ENCODE peak calls at places on chromosomes 5 and 9, in ten cellular contexts. N is kidney epithelial cell, C is heart right ventricle, G is fibroblast of mammary gland, D is stomach, L is GM23338, O is cardiac fibroblast, X is hepatocyte, J is lower lobe of right lung, K is neural progenitor cell. V is an unnamed sample.

GRCh38 chr9:127161081-127161621 is 38.7 kb upstream of the ANGPTL2 start:
- DNase-seq in L (no peak), K (no peak), X (no peak), N (no peak), D (peak; percentile 17), G (no peak), J (no peak), O (no peak), C (no peak), V (no peak)

GRCh38 chr9:75147638-75148037 is 59.3 kb downstream of the OSTF1 start:
- DNase-seq in G (no peak), C (no peak), L (no peak), N (no peak), O (peak; percentile 61), K (no peak), J (no peak), D (no peak), X (no peak), V (no peak)

GRCh38 chr9:105735366-105735765 is 41.0 kb downstream of the TMEM38B start:
- DNase-seq in G (no peak), O (no peak), J (no peak), D (no peak), N (no peak), K (no peak), X (no peak), L (no peak), C (no peak), V (no peak)

GRCh38 chr9:109320338-109320733 is 523 bp downstream of the EPB41L4B start:
- DNase-seq in J (no peak), N (no peak), D (no peak), L (peak; percentile 46), C (no peak), X (peak; percentile 76), O (no peak), G (no peak), K (peak; percentile 68), V (no peak)

GRCh38 chr5:136501133-136501532 is 135.8 kb upstream of the TRPC7 start:
- DNase-seq in D (no peak), N (no peak), O (no peak), C (no peak), X (no peak), L (no peak), G (no peak), K (no peak), J (no peak), V (no peak)

GRCh38 chr5:169628891-169629290 is 8.2 kb upstream of the DOCK2 start:
- DNase-seq in X (no peak), L (no peak), N (no peak), D (no peak), G (peak; percentile 90), C (no peak), J (no peak), O (peak; percentile 71), K (no peak), V (no peak)

GRCh38 chr9:117224676-117225075 is 190.2 kb downstream of the ASTN2 start:
- DNase-seq in J (no peak), N (peak; percentile 52), O (no peak), C (no peak), K (no peak), G (no peak), D (no peak), L (peak; percentile 51), X (no peak), V (peak; percentile 6)

GRCh38 chr5:57338849-57339340 is 143.7 kb downstream of the ACTBL2 start:
- DNase-seq in K (no peak), G (no peak), N (no peak), X (no peak), J (no peak), L (no peak), D (no peak), O (no peak), C (no peak), V (no peak)

GRCh38 chr9:20209421-20210340 is 412.6 kb downstream of the MLLT3 start:
- DNase-seq in D (no peak), L (no peak), J (no peak), G (no peak), N (no peak), K (no peak), C (no peak), O (no peak), X (no peak), V (no peak)

GRCh38 chr5:10452768-10453331 is 11.2 kb downstream of the ROPN1L start:
- DNase-seq in N (peak; percentile 58), C (peak; percentile 25), X (peak; percentile 77), J (no peak), K (peak; percentile 82), D (no peak), O (peak; percentile 94), L (peak; percentile 87), G (peak; percentile 93), V (no peak)

GRCh38 chr9:126436545-126437269 is 110.1 kb downstream of the MVB12B start:
- DNase-seq in D (no peak), X (no peak), N (no peak), C (no peak), K (peak; percentile 42), L (no peak), J (no peak), G (no peak), O (peak; percentile 12), V (no peak)

GRCh38 chr5:3701694-3702093 is 106.1 kb downstream of the IRX1 start:
- DNase-seq in K (no peak), D (no peak), L (no peak), O (no peak), X (no peak), C (no peak), J (no peak), G (no peak), N (no peak), V (no peak)

GRCh38 chr5:10307206-10308148 is at the start of gene CMBL:
- DNase-seq in O (peak; percentile 62), D (no peak), G (peak; percentile 57), L (peak; percentile 88), X (peak; percentile 74), N (no peak), J (peak; percentile 69), K (peak; percentile 52), C (peak; percentile 43), V (no peak)

DNA sequence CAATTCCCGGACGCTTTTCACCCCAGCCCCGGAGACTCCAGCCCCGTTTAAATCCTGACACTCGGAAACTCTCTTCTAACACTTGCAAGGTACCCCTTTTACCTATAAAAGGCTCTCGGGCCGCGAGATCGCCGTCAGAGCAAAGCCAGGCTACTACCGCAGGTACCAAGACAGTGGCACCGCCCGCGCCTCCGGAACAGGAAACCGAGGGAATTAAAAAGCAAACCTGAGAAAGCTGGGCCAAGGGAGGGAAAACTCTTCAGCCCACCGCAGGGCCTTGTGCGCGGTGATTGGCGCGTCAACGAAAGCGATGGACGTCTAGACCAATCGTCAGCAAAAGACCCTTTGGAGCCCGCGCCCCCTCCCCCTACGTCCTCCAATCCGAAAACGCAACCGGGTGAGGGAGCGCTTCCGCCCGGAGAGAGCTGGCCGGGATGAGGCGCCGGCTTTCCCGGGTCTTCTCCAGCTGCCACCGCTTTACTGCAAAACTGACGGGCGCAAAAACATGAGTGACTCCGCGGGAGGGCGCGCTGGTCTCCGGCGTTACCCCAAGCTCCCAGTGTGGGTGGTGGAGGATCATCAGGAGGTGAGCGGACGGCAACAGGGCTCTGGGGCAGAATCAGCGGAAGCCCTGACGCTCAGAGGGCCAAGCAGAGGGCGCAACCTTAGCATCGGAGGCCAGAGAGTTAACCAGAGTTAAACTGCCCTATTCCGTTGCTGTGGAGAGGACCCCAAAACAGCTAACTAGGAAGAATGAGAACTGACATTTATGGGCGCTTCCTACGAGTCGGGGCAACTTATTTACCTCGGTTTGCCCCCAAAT is at the start of the genes C5orf22 and DROSHA:
- DNase-seq in L (peak; percentile 99), O (peak; percentile 96), K (peak; percentile 98), J (peak; percentile 97), C (peak; percentile 96), X (peak; percentile 97), N (peak; percentile 83), G (peak; percentile 94), D (peak; percentile 95), V (peak; percentile 72)
- TF ChIP-seq CTCF in L (peak; percentile 28), O (peak; percentile 1), K (no peak), J (no peak), C (peak; percentile 15), X (peak; percentile 26), N (no peak), G (no peak), D (no peak), V (no peak)

DNA sequence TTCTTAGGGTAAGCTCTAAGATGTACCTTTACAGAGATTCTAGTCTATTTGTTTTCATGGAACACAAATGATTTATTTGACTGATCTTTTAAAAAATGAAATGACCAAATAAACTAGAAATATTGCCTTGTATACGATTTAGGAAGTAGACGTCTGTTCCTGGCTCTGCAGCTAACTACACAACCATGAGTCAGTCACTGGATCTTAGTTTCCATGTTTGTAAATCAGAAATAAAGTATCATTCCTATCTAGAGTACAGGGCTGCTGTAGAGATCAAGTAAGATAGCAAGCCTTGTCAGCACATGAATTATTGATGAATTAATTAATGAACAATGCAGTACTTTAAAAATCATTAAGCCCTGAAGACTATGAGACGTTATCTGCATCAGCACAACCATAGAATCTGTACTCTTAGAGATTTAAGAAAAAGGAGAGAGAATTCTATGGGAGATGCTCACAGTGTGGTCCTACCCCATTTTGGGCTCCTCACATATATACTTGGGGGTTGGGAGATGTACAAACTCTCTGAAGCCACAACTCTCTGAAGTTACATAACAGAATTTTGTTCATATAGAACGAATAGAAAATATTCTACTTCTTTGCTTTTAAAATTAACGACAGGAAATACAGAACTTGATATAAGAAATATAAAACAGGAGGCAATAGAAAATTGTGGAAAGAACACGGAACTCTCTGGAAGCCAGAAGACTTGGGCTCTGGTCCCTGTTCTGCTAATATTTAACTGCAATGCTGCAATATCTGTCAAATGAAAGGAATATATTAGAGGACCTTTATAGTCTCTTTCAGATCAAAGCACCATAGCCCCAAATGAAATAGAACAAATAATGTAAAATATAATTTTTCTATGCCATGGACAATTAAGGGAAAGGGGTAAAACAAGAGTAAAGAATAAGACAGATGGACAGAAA is 48.4 kb upstream of the HNRNPA0 start:
- DNase-seq in J (no peak), G (no peak), L (no peak), N (no peak), X (no peak), O (no peak), K (no peak), D (no peak), C (no peak), V (no peak)
- H3K4me3 ChIP-seq in J (no peak overlapping the region), G (no peak overlapping the region), L (no peak overlapping the region), N (no peak overlapping the region), X (no peak overlapping the region), O (no peak overlapping the region), K (no peak overlapping the region), D (no peak overlapping the region), C (peak overlapping the region; percentile 56), V (no peak overlapping the region)

DNA sequence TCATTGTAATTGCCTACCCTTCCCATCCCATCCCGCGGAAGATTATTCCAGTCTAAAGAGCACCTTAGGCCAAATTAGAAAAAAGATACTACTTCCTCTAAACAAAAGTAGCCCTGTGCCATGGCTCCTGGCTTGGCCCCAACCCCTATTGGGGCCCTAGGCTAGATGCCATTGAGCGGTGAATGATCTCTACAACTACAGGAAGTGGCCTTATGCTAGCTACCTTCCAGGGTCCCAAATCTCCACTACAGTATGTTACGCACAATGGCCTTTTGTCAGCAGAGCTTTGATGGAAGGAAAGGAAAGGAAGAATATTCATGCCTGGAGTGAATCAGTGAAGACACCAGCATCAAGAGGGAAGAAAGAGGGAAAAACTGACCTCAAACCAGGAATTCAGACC is 73.3 kb upstream of the OSMR start:
- DNase-seq in G (no peak), N (no peak), O (no peak), L (no peak), D (no peak), C (no peak), K (no peak), X (no peak), J (no peak), V (no peak)
- TF ChIP-seq CTCF in G (no peak), N (no peak), O (no peak), L (no peak), D (no peak), C (no peak), K (no peak), X (no peak), J (no peak), V (no peak)

GRCh38 chr9:114385412-114386181 is 2.2 kb downstream of the AKNA start:
- DNase-seq in O (peak; percentile 92), K (no peak), X (peak; percentile 62), D (peak; percentile 77), G (peak; percentile 95), L (no peak), J (peak; percentile 85), N (peak; percentile 77), C (peak; percentile 68), V (no peak)
- H3K4me3 ChIP-seq in O (no peak overlapping the region), K (no peak overlapping the region), X (no peak overlapping the region), D (peak overlapping the region; percentile 54), G (no peak overlapping the region), L (no peak overlapping the region), J (peak overlapping the region; percentile 77), N (peak overlapping the region; percentile 58), C (peak overlapping the region; percentile 71), V (no peak overlapping the region)

V was measured in epithelial cell of proximal tubule.